ENCODE peak calls at places on chromosome 3, in six cellular contexts. One of them, this sample, is unnamed.

GRCh38 chr3:42500091-42500490 is 2.4 kb upstream of the VIPR1 start:
- DNase-seq in heart left ventricle: no peak
- DNase-seq in CD8-positive, alpha-beta memory T cell: no peak
- DNase-seq in cardiac muscle cell: no peak
- DNase-seq in Panc1: no peak
- DNase-seq in lower lobe of right lung: no peak
- DNase-seq in this sample: no peak

GRCh38 chr3:99965077-99965476 is 147.4 kb downstream of the CMSS1 start:
- DNase-seq in lower lobe of right lung: no peak
- DNase-seq in Panc1: no peak
- DNase-seq in heart left ventricle: peak; percentile 35
- DNase-seq in cardiac muscle cell: peak; percentile 66
- DNase-seq in CD8-positive, alpha-beta memory T cell: no peak
- DNase-seq in this sample: no peak

GRCh38 chr3:170372190-170372879 is 14.8 kb downstream of the SKIL start:
- DNase-seq in Panc1: no peak
- DNase-seq in CD8-positive, alpha-beta memory T cell: no peak
- DNase-seq in cardiac muscle cell: no peak
- DNase-seq in lower lobe of right lung: no peak
- DNase-seq in heart left ventricle: no peak
- DNase-seq in this sample: no peak

GRCh38 chr3:37862219-37862711 is 585 bp downstream of the CTDSPL start:
- DNase-seq in lower lobe of right lung: peak; percentile 73
- DNase-seq in CD8-positive, alpha-beta memory T cell: peak; percentile 27
- DNase-seq in heart left ventricle: peak; percentile 65
- DNase-seq in Panc1: no peak
- DNase-seq in cardiac muscle cell: peak; percentile 49
- DNase-seq in this sample: peak; percentile 82

GRCh38 chr3:89795506-89795905 is 688.1 kb downstream of the EPHA3 start:
- DNase-seq in CD8-positive, alpha-beta memory T cell: no peak
- DNase-seq in lower lobe of right lung: no peak
- DNase-seq in heart left ventricle: no peak
- DNase-seq in cardiac muscle cell: no peak
- DNase-seq in Panc1: no peak
- DNase-seq in this sample: no peak

GRCh38 chr3:79587150-79587549 is 180.6 kb downstream of the ROBO1 start:
- DNase-seq in CD8-positive, alpha-beta memory T cell: no peak
- DNase-seq in Panc1: no peak
- DNase-seq in heart left ventricle: no peak
- DNase-seq in lower lobe of right lung: no peak
- DNase-seq in cardiac muscle cell: no peak
- DNase-seq in this sample: no peak

GRCh38 chr3:11346416-11346815 is 74.2 kb downstream of the ATG7 start:
- DNase-seq in lower lobe of right lung: no peak
- DNase-seq in cardiac muscle cell: no peak
- DNase-seq in CD8-positive, alpha-beta memory T cell: no peak
- DNase-seq in heart left ventricle: no peak
- DNase-seq in Panc1: no peak
- DNase-seq in this sample: no peak

GRCh38 chr3:148648685-148649352 is 48.9 kb upstream of the AGTR1 start:
- DNase-seq in lower lobe of right lung: no peak
- DNase-seq in heart left ventricle: no peak
- DNase-seq in Panc1: no peak
- DNase-seq in CD8-positive, alpha-beta memory T cell: no peak
- DNase-seq in cardiac muscle cell: peak; percentile 68
- DNase-seq in this sample: no peak

GRCh38 chr3:184825456-184825855 is 13.5 kb downstream of the VPS8 start:
- DNase-seq in Panc1: no peak
- DNase-seq in CD8-positive, alpha-beta memory T cell: no peak
- DNase-seq in cardiac muscle cell: no peak
- DNase-seq in heart left ventricle: no peak
- DNase-seq in lower lobe of right lung: no peak
- DNase-seq in this sample: no peak

GRCh38 chr3:33186524-33187367 is 31.9 kb downstream of the SUSD5 start:
- DNase-seq in Panc1: no peak
- DNase-seq in heart left ventricle: no peak
- DNase-seq in CD8-positive, alpha-beta memory T cell: no peak
- DNase-seq in lower lobe of right lung: no peak
- DNase-seq in cardiac muscle cell: peak; percentile 6
- DNase-seq in this sample: no peak

GRCh38 chr3:183515968-183516851 is 39.3 kb downstream of the KLHL6 start:
- DNase-seq in lower lobe of right lung: no peak
- DNase-seq in heart left ventricle: no peak
- DNase-seq in cardiac muscle cell: no peak
- DNase-seq in CD8-positive, alpha-beta memory T cell: peak; percentile 85
- DNase-seq in Panc1: no peak
- DNase-seq in this sample: no peak

GRCh38 chr3:108124337-108125150 is 33.7 kb upstream of the CD47 start:
- DNase-seq in CD8-positive, alpha-beta memory T cell: peak; percentile 76
- DNase-seq in Panc1: no peak
- DNase-seq in heart left ventricle: no peak
- DNase-seq in lower lobe of right lung: no peak
- DNase-seq in cardiac muscle cell: no peak
- DNase-seq in this sample: no peak

GRCh38 chr3:14876942-14877341 is 58.2 kb downstream of the FGD5 start:
- DNase-seq in cardiac muscle cell: peak; percentile 24
- DNase-seq in heart left ventricle: peak; percentile 70
- DNase-seq in CD8-positive, alpha-beta memory T cell: no peak
- DNase-seq in Panc1: no peak
- DNase-seq in lower lobe of right lung: peak; percentile 67
- DNase-seq in this sample: peak; percentile 89

GRCh38 chr3:48514431-48515227 is 10.7 kb upstream of the SHISA5 start:
- DNase-seq in heart left ventricle: no peak
- DNase-seq in CD8-positive, alpha-beta memory T cell: peak; percentile 58
- DNase-seq in lower lobe of right lung: peak; percentile 6
- DNase-seq in Panc1: no peak
- DNase-seq in cardiac muscle cell: no peak
- DNase-seq in this sample: no peak

GRCh38 chr3:38475716-38476115 is 20.4 kb upstream of the EXOG start:
- DNase-seq in heart left ventricle: no peak
- DNase-seq in lower lobe of right lung: no peak
- DNase-seq in CD8-positive, alpha-beta memory T cell: no peak
- DNase-seq in Panc1: no peak
- DNase-seq in cardiac muscle cell: no peak
- DNase-seq in this sample: no peak

GRCh38 chr3:10707984-10708868 is 107.8 kb upstream of the SLC6A11 start:
- DNase-seq in cardiac muscle cell: no peak
- DNase-seq in CD8-positive, alpha-beta memory T cell: no peak
- DNase-seq in Panc1: no peak
- DNase-seq in lower lobe of right lung: no peak
- DNase-seq in heart left ventricle: no peak
- DNase-seq in this sample: no peak

DNA sequence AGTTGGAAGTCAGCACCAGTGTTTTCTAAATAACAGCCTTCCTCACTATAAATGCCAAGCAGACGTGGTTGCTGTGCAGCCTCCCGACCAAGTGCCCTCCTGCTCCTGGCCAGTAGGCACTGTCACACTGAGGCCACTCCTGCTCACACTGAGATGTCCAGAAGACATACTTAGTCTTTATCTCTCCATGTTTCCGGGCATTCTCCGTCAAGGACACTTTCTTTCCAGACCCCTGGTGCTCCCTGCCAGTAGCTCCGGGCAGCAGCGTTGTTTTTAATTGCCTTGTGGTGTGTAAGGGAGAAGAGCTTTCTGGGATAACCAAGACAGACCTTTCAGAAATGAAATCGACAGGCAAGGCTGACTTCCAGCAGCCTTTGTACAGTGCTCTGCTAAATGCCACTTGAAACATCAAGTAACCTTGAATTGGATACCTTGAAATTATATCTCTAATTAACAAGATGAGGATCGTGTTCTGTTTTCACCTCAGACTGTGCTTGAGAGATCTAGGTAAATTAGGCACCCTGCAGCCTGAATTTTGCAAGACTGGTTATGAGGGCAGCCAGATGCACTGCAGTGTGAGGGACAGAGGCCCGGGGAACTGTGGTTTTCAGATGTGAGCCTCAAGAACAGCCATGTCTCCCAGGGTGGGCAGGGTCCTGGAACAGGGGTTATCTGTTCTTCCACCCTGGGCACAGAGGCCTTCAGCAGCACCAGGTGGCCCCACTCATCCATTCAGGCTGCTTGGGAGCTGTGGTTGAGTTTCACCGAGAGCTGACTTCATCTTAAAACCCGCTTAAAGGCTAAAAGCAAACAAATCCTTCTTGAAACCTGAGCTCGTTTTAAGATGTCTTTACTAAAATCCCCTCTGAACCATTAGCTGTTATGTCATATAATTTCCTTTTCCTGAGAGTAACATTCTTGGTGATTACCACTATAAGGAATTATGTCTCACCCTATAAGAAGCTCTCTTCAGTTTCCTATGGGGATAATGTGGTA is 105.6 kb upstream of the IL12A start:
- DNase-seq in CD8-positive, alpha-beta memory T cell: no peak
- DNase-seq in cardiac muscle cell: peak; percentile 30
- DNase-seq in lower lobe of right lung: no peak
- DNase-seq in heart left ventricle: peak; percentile 32
- DNase-seq in Panc1: no peak
- DNase-seq in this sample: no peak
- H3K27ac ChIP-seq in CD8-positive, alpha-beta memory T cell: no peak overlapping the region
- H3K27ac ChIP-seq in cardiac muscle cell: peak overlapping the region; percentile 69
- H3K27ac ChIP-seq in lower lobe of right lung: peak overlapping the region; percentile 54
- H3K27ac ChIP-seq in heart left ventricle: peak overlapping the region; percentile 61
- H3K27ac ChIP-seq in Panc1: no peak overlapping the region
- H3K27ac ChIP-seq in this sample: peak overlapping the region; percentile 80

GRCh38 chr3:129025108-129025507 is 24.0 kb downstream of the EFCC1 start:
- DNase-seq in CD8-positive, alpha-beta memory T cell: no peak
- DNase-seq in heart left ventricle: no peak
- DNase-seq in lower lobe of right lung: no peak
- DNase-seq in cardiac muscle cell: no peak
- DNase-seq in Panc1: no peak
- DNase-seq in this sample: no peak

GRCh38 chr3:129023909-129024308 is 22.8 kb downstream of the EFCC1 start:
- DNase-seq in CD8-positive, alpha-beta memory T cell: no peak
- DNase-seq in Panc1: no peak
- DNase-seq in lower lobe of right lung: no peak
- DNase-seq in cardiac muscle cell: no peak
- DNase-seq in heart left ventricle: no peak
- DNase-seq in this sample: no peak

GRCh38 chr3:129026728-129027543 is 25.8 kb downstream of the EFCC1 start:
- DNase-seq in cardiac muscle cell: peak; percentile 90
- DNase-seq in heart left ventricle: peak; percentile 94
- DNase-seq in lower lobe of right lung: peak; percentile 94
- DNase-seq in Panc1: peak; percentile 52
- DNase-seq in CD8-positive, alpha-beta memory T cell: peak; percentile 95
- DNase-seq in this sample: peak; percentile 93

GRCh38 chr3:129027544-129027880 is 26.4 kb downstream of the EFCC1 start:
- DNase-seq in lower lobe of right lung: no peak
- DNase-seq in Panc1: no peak
- DNase-seq in CD8-positive, alpha-beta memory T cell: no peak
- DNase-seq in heart left ventricle: no peak
- DNase-seq in cardiac muscle cell: no peak
- DNase-seq in this sample: no peak

DNA sequence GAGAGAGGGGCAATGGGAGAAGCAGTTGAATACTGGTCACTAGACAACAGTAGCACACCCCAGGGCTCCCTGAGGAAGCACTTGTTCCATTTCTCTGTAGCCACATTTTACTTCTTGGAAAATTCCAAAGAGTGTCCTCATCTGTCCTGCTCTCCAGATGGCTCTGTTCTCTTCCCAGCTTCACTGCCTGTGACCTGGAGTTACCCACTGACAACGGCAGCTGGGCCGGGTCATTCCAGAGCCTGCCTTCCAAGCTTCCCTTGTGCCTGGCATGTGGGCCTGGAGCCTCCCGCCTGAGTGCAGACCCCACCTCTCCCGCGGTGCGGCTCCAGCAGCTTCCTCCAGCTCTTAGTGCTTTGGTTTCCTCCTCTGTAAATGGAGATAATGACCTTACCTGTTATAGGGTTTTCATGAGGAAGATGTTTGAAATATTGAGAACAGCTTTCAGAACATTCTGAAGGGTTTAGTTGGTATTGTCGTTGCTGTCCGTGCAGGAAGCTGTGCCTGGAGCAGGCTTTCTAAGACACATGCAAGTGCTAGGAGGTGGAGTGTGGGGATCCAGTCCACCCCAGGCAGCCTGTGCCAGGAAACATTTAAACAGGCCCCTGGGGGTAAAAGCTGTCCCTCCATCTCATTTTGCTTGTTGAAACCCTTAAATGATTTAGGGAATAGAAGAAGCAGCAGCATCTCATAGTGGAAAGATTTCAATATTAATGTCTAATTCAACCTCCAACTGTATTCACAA is 24.8 kb downstream of the EFCC1 start:
- DNase-seq in lower lobe of right lung: peak; percentile 60
- DNase-seq in CD8-positive, alpha-beta memory T cell: no peak
- DNase-seq in Panc1: no peak
- DNase-seq in cardiac muscle cell: no peak
- DNase-seq in heart left ventricle: peak; percentile 86
- DNase-seq in this sample: peak; percentile 71
- H3K4me3 ChIP-seq in lower lobe of right lung: no peak overlapping the region
- H3K4me3 ChIP-seq in CD8-positive, alpha-beta memory T cell: no peak overlapping the region
- H3K4me3 ChIP-seq in Panc1: no peak overlapping the region
- H3K4me3 ChIP-seq in cardiac muscle cell: no peak overlapping the region
- H3K4me3 ChIP-seq in heart left ventricle: no peak overlapping the region
- H3K4me3 ChIP-seq in this sample: no peak overlapping the region

GRCh38 chr3:112675943-112676530 is 35.1 kb upstream of the CCDC80 start:
- DNase-seq in lower lobe of right lung: no peak
- DNase-seq in Panc1: no peak
- DNase-seq in CD8-positive, alpha-beta memory T cell: no peak
- DNase-seq in heart left ventricle: no peak
- DNase-seq in cardiac muscle cell: no peak
- DNase-seq in this sample: no peak

GRCh38 chr3:112672716-112673506 is 32.0 kb upstream of the CCDC80 start:
- DNase-seq in heart left ventricle: no peak
- DNase-seq in Panc1: no peak
- DNase-seq in lower lobe of right lung: no peak
- DNase-seq in CD8-positive, alpha-beta memory T cell: no peak
- DNase-seq in cardiac muscle cell: no peak
- DNase-seq in this sample: no peak

GRCh38 chr3:112671930-112672715 is 31.2 kb upstream of the CCDC80 start:
- DNase-seq in CD8-positive, alpha-beta memory T cell: no peak
- DNase-seq in Panc1: no peak
- DNase-seq in cardiac muscle cell: peak; percentile 97
- DNase-seq in heart left ventricle: no peak
- DNase-seq in lower lobe of right lung: no peak
- DNase-seq in this sample: no peak

GRCh38 chr3:112675349-112675748 is 34.4 kb upstream of the CCDC80 start:
- DNase-seq in Panc1: no peak
- DNase-seq in cardiac muscle cell: no peak
- DNase-seq in heart left ventricle: no peak
- DNase-seq in CD8-positive, alpha-beta memory T cell: no peak
- DNase-seq in lower lobe of right lung: no peak
- DNase-seq in this sample: no peak

GRCh38 chr3:112676659-112677234 is 35.8 kb upstream of the CCDC80 start:
- DNase-seq in heart left ventricle: peak; percentile 68
- DNase-seq in CD8-positive, alpha-beta memory T cell: no peak
- DNase-seq in lower lobe of right lung: peak; percentile 61
- DNase-seq in cardiac muscle cell: peak; percentile 94
- DNase-seq in Panc1: peak; percentile 90
- DNase-seq in this sample: peak; percentile 61
- H3K27ac ChIP-seq in heart left ventricle: no peak overlapping the region
- H3K27ac ChIP-seq in CD8-positive, alpha-beta memory T cell: no peak overlapping the region
- H3K27ac ChIP-seq in lower lobe of right lung: no peak overlapping the region
- H3K27ac ChIP-seq in cardiac muscle cell: no peak overlapping the region
- H3K27ac ChIP-seq in Panc1: no peak overlapping the region
- H3K27ac ChIP-seq in this sample: no peak overlapping the region

DNA sequence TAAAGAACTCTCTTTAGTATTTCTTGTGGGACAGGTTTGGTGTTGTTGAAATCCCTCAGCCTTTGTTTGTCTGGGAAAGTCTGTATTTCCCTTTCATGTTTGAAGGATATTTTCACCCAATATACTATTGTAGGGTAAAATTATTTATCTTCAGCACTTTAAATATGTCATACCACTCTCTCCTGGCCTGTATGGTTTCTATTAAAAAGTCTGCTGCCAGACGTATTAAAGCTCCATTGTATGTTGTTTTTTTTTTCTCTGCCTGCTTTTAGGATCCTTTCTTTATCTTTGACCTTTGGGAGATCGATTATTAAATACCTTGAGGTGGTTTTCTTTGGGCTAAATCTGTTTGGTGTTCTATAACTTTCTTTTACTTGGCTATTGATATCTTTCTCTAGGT is 119.0 kb upstream of the TBC1D5 start:
- DNase-seq in CD8-positive, alpha-beta memory T cell: no peak
- DNase-seq in lower lobe of right lung: no peak
- DNase-seq in heart left ventricle: no peak
- DNase-seq in cardiac muscle cell: no peak
- DNase-seq in Panc1: no peak
- DNase-seq in this sample: no peak
- H3K4me3 ChIP-seq in CD8-positive, alpha-beta memory T cell: no peak overlapping the region
- H3K4me3 ChIP-seq in lower lobe of right lung: no peak overlapping the region
- H3K4me3 ChIP-seq in heart left ventricle: no peak overlapping the region
- H3K4me3 ChIP-seq in cardiac muscle cell: peak overlapping the region; percentile 39
- H3K4me3 ChIP-seq in Panc1: no peak overlapping the region
- H3K4me3 ChIP-seq in this sample: no peak overlapping the region

This sample was measured in right cardiac atrium.